ENCODE peak calls at places on chromosomes 12 and 14, in nine cellular contexts. E is Panc1, K is HCT116, I is transverse colon, Q is stomach, V is GM23338, H is GM12891, L is HepG2, W is prostate gland. F is an unnamed sample.

GRCh38 chr12:91746976-91747375 is 398.7 kb downstream of the BTG1 start:
- DNase-seq in E (no peak), K (no peak), I (no peak), Q (no peak), V (no peak), H (no peak), L (no peak), W (no peak), F (no peak)

GRCh38 chr14:87944987-87945604 is 47.9 kb downstream of the GALC start:
- DNase-seq in E (peak), K (peak), I (no peak), Q (no peak), V (peak), H (no peak), L (peak), W (no peak), F (peak)

GRCh38 chr14:68520637-68521556 is 272.0 kb downstream of the ZFP36L1 start:
- DNase-seq in E (no peak), K (peak), I (peak), Q (peak), V (peak), H (no peak), L (peak), W (peak), F (no peak)

GRCh38 chr14:69711471-69712216 is 55.3 kb upstream of the SRSF5 start:
- DNase-seq in E (no peak), K (no peak), I (peak), Q (no peak), V (no peak), H (no peak), L (no peak), W (no peak), F (peak)

GRCh38 chr12:49824886-49825285 is 3.3 kb downstream of the NCKAP5L start:
- DNase-seq in E (no peak), K (no peak), I (no peak), Q (no peak), V (no peak), H (no peak), L (no peak), W (no peak), F (peak)

GRCh38 chr14:61222388-61222787 is 58.8 kb downstream of the TMEM30B start:
- DNase-seq in E (no peak), K (no peak), I (no peak), Q (no peak), V (no peak), H (no peak), L (no peak), W (no peak), F (no peak)

GRCh38 chr14:65356327-65356836 is 56.1 kb upstream of the FUT8 start:
- DNase-seq in E (no peak), K (peak), I (no peak), Q (peak), V (peak), H (no peak), L (peak), W (no peak), F (no peak)

GRCh38 chr12:124504273-124505000 is 63.0 kb downstream of the NCOR2 start:
- DNase-seq in E (no peak), K (no peak), I (no peak), Q (no peak), V (peak), H (no peak), L (no peak), W (no peak), F (no peak)

GRCh38 chr14:23353433-23353780 is 720 bp upstream of the SLC22A17 start:
- DNase-seq in E (no peak), K (no peak), I (no peak), Q (no peak), V (no peak), H (no peak), L (no peak), W (no peak), F (no peak)

GRCh38 chr14:45716506-45716905 is 463.5 kb upstream of the MIS18BP1 start:
- DNase-seq in E (no peak), K (no peak), I (no peak), Q (no peak), V (peak), H (no peak), L (peak), W (no peak), F (no peak)

GRCh38 chr12:123896786-123897185 is 75.8 kb downstream of the CCDC92 start:
- DNase-seq in E (no peak), K (no peak), I (no peak), Q (no peak), V (no peak), H (no peak), L (no peak), W (no peak), F (no peak)

GRCh38 chr14:23647619-23648018 is 11.5 kb downstream of the DHRS2 start:
- DNase-seq in E (no peak), K (no peak), I (no peak), Q (no peak), V (no peak), H (no peak), L (no peak), W (no peak), F (no peak)

GRCh38 chr12:11981174-11981733 is 89.5 kb upstream of the BCL2L14 start:
- DNase-seq in E (no peak), K (no peak), I (no peak), Q (no peak), V (no peak), H (no peak), L (no peak), W (no peak), F (no peak)

GRCh38 chr12:43893670-43894069 is 57.8 kb downstream of the TMEM117 start:
- DNase-seq in E (no peak), K (no peak), I (no peak), Q (no peak), V (no peak), H (no peak), L (no peak), W (no peak), F (no peak)

GRCh38 chr14:96923003-96923402 is 125.8 kb downstream of the VRK1 start:
- DNase-seq in E (no peak), K (no peak), I (no peak), Q (no peak), V (no peak), H (no peak), L (no peak), W (no peak), F (no peak)

GRCh38 chr12:50086148-50086547 is 1.0 kb downstream of the SMARCD1 start:
- DNase-seq in E (no peak), K (no peak), I (no peak), Q (no peak), V (no peak), H (no peak), L (no peak), W (no peak), F (no peak)

GRCh38 chr12:111405856-111406473 is at the start of gene SH2B3:
- DNase-seq in E (no peak), K (no peak), I (no peak), Q (no peak), V (no peak), H (no peak), L (no peak), W (no peak), F (no peak)

GRCh38 chr12:113299619-113300237 is 35.2 kb downstream of the SLC8B1 start:
- DNase-seq in E (peak), K (peak), I (peak), Q (peak), V (peak), H (no peak), L (peak), W (peak), F (no peak)

GRCh38 chr14:103625361-103626095 is 3.5 kb upstream of the KLC1 start:
- DNase-seq in E (no peak), K (no peak), I (peak), Q (no peak), V (no peak), H (no peak), L (no peak), W (no peak), F (peak)

GRCh38 chr12:113057565-113058485 is 1.3 kb downstream of the DTX1 start:
- DNase-seq in E (no peak), K (no peak), I (no peak), Q (no peak), V (peak), H (no peak), L (no peak), W (no peak), F (no peak)

GRCh38 chr12:113996026-113996425 is 29.9 kb upstream of the RBM19 start:
- DNase-seq in E (no peak), K (no peak), I (no peak), Q (no peak), V (peak), H (no peak), L (peak), W (no peak), F (no peak)

GRCh38 chr12:8678661-8679111 is 16.1 kb upstream of the MFAP5 start:
- DNase-seq in E (no peak), K (no peak), I (no peak), Q (no peak), V (no peak), H (no peak), L (no peak), W (no peak), F (no peak)

GRCh38 chr14:31084385-31084784 is 58.2 kb upstream of the STRN3 start:
- DNase-seq in E (no peak), K (no peak), I (no peak), Q (no peak), V (peak), H (no peak), L (peak), W (no peak), F (no peak)

GRCh38 chr14:100080206-100080605 is 15.0 kb downstream of the EVL start:
- DNase-seq in E (no peak), K (no peak), I (no peak), Q (no peak), V (no peak), H (no peak), L (no peak), W (no peak), F (no peak)

GRCh38 chr14:89331398-89331797 is 85.6 kb downstream of the FOXN3 start:
- DNase-seq in E (no peak), K (no peak), I (no peak), Q (no peak), V (no peak), H (no peak), L (no peak), W (no peak), F (no peak)

GRCh38 chr12:89731614-89732013 is 23.0 kb upstream of the ATP2B1 start:
- DNase-seq in E (no peak), K (no peak), I (no peak), Q (no peak), V (no peak), H (no peak), L (no peak), W (no peak), F (no peak)

GRCh38 chr12:40168868-40169267 is 55.9 kb upstream of the LRRK2 start:
- DNase-seq in E (no peak), K (no peak), I (no peak), Q (no peak), V (no peak), H (no peak), L (no peak), W (no peak), F (no peak)

GRCh38 chr12:33817713-33818112 is 204.6 kb upstream of the ALG10 start:
- DNase-seq in E (no peak), K (no peak), I (no peak), Q (no peak), V (no peak), H (no peak), L (no peak), W (no peak), F (no peak)

GRCh38 chr12:69278814-69279782 is 39.7 kb downstream of the CPSF6 start:
- DNase-seq in E (no peak), K (no peak), I (no peak), Q (no peak), V (peak), H (no peak), L (no peak), W (no peak), F (no peak)

GRCh38 chr12:49301759-49302158 is 6.8 kb downstream of the PRPH start:
- DNase-seq in E (no peak), K (no peak), I (no peak), Q (no peak), V (no peak), H (no peak), L (no peak), W (no peak), F (no peak)

GRCh38 chr14:27409936-27410335 is 812.1 kb upstream of the NOVA1 start:
- DNase-seq in E (no peak), K (no peak), I (no peak), Q (no peak), V (no peak), H (no peak), L (no peak), W (no peak), F (no peak)

GRCh38 chr14:27411021-27411420 is 813.2 kb upstream of the NOVA1 start:
- DNase-seq in E (no peak), K (no peak), I (no peak), Q (no peak), V (no peak), H (no peak), L (no peak), W (no peak), F (no peak)
- TF ChIP-seq POLR2AphosphoS5 in E (no peak), K (no peak), I (no peak), Q (no peak), V (no peak), H (no peak), L (no peak), W (no peak), F (no peak)

GRCh38 chr12:57229634-57230380 is at the start of gene SHMT2:
- DNase-seq in E (peak), K (peak), I (peak), Q (peak), V (peak), H (peak), L (peak), W (peak), F (peak)
- TF ChIP-seq POLR2AphosphoS5 in E (peak), K (peak), I (no peak), Q (no peak), V (peak), H (peak), L (peak), W (peak), F (peak)

GRCh38 chr12:54051916-54052744 is 1.5 kb upstream of the HOXC4 start:
- DNase-seq in E (no peak), K (no peak), I (no peak), Q (no peak), V (no peak), H (no peak), L (no peak), W (peak), F (no peak)
- TF ChIP-seq POLR2AphosphoS5 in E (peak), K (no peak), I (peak), Q (no peak), V (no peak), H (no peak), L (no peak), W (peak), F (no peak)

GRCh38 chr12:19130224-19131019 is 889 bp downstream of the PLEKHA5 start:
- DNase-seq in E (no peak), K (no peak), I (peak), Q (peak), V (peak), H (peak), L (no peak), W (peak), F (peak)

GRCh38 chr12:19127270-19127669 is 2.3 kb upstream of the PLEKHA5 start:
- DNase-seq in E (no peak), K (no peak), I (no peak), Q (no peak), V (no peak), H (no peak), L (no peak), W (no peak), F (no peak)

GRCh38 chr12:19129486-19130223 is at the start of gene PLEKHA5:
- DNase-seq in E (no peak), K (peak), I (peak), Q (peak), V (peak), H (peak), L (peak), W (peak), F (no peak)

GRCh38 chr12:19129121-19129485 is 430 bp upstream of the PLEKHA5 start:
- DNase-seq in E (no peak), K (peak), I (no peak), Q (no peak), V (no peak), H (no peak), L (no peak), W (no peak), F (no peak)

DNA sequence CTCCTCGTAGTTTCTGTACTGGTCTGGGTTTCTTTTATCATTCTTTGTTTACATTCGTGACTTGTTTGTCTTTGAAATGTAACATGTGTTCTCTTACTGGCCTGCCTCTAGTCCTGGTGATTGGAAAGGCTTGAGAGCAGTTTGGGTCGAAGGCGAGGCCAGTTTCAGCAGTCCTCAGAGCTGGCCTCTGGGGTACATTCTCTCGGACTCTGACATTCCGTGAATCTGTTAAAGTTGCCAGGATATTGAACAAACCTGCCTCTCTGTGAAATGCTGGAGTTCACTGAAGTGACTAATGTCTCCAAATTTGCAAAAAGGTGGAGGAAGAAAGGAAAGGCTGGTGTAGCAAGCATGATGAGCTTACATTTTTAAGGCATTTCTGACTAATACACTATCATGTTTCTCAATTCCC is 1.5 kb downstream of the PLEKHA5 start:
- DNase-seq in E (no peak), K (peak), I (peak), Q (peak), V (peak), H (no peak), L (peak), W (peak), F (no peak)
- TF ChIP-seq POLR2AphosphoS5 in E (no peak), K (no peak), I (no peak), Q (peak), V (no peak), H (no peak), L (no peak), W (peak), F (no peak)

DNA sequence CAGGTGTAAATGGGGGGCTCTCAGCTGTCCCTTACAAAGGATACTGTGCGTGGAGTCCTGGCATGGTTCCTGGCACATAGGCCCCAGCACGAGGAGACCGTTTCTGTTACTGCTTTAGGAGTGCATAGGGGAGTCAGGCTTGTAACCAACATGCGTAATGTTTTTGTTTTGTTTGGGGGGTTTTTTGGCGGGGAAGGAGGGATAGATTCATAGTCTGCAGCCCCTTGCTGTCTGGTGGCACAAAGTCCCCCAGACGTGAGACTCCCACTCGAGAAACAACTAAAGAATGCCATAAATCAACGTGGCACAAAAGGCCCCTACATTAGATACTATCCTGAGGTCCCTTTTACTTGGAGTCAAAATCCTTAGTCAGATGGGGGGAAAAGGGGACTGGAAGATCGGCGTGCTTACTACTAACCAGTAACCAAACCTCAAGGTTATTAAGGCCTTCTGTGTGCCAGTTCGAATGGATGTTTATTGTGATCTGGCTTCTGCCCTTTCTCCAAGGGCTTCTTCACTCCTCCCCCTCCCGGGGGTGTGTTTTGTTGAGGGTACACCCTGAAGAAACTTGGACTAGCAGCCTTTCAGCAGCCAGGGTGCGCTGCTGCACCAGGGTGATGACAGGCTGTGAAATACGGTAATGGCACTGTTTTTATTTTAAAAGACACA is 873 bp downstream of the ISCU start:
- DNase-seq in E (peak), K (peak), I (peak), Q (peak), V (peak), H (no peak), L (peak), W (peak), F (peak)
- TF ChIP-seq POLR2AphosphoS5 in E (peak), K (peak), I (peak), Q (peak), V (peak), H (no peak), L (no peak), W (peak), F (no peak)